ENCODE peak calls at places on chromosomes 3 and 15, in eight cellular contexts. B is SK-N-SH, W is neuronal stem cell, N is colonic mucosa, U is heart left ventricle, P is H9, Z is kidney, Y is suprapubic skin. F is an unnamed sample.

GRCh38 chr15:82986442-82986780 is 401 bp downstream of the RAMAC start:
- DNase-seq in B (no peak), W (no peak), N (no peak), U (no peak), P (no peak), Z (no peak), Y (no peak), F (no peak)

GRCh38 chr15:69321041-69321554 is 22.4 kb downstream of the PAQR5 start:
- DNase-seq in B (peak; percentile 64), W (no peak), N (peak; percentile 63), U (no peak), P (no peak), Z (no peak), Y (no peak), F (no peak)

GRCh38 chr3:179045719-179046402 is 25.7 kb downstream of the ZMAT3 start:
- DNase-seq in B (no peak), W (no peak), N (no peak), U (no peak), P (no peak), Z (no peak), Y (no peak), F (no peak)

GRCh38 chr15:25762015-25762662 is 101.0 kb downstream of the ATP10A start:
- DNase-seq in B (no peak), W (no peak), N (no peak), U (no peak), P (no peak), Z (no peak), Y (no peak), F (no peak)

GRCh38 chr3:106560451-106560966 is 691.7 kb upstream of the CBLB start:
- DNase-seq in B (no peak), W (no peak), N (no peak), U (no peak), P (no peak), Z (no peak), Y (no peak), F (no peak)

GRCh38 chr15:98147415-98147814 is 186.9 kb downstream of the ARRDC4 start:
- DNase-seq in B (no peak), W (no peak), N (no peak), U (no peak), P (no peak), Z (no peak), Y (no peak), F (no peak)

GRCh38 chr3:54790046-54790445 is 137.8 kb downstream of the LRTM1 start:
- DNase-seq in B (no peak), W (no peak), N (no peak), U (no peak), P (no peak), Z (no peak), Y (no peak), F (no peak)

GRCh38 chr3:56923546-56924224 is 121.9 kb upstream of the ARHGEF3 start:
- DNase-seq in B (no peak), W (no peak), N (peak; percentile 75), U (peak; percentile 71), P (no peak), Z (no peak), Y (no peak), F (peak; percentile 44)

GRCh38 chr3:195248281-195248680 is 22.7 kb downstream of the XXYLT1 start:
- DNase-seq in B (no peak), W (no peak), N (no peak), U (no peak), P (no peak), Z (no peak), Y (no peak), F (no peak)

GRCh38 chr3:195245531-195245951 is 25.4 kb downstream of the XXYLT1 start:
- DNase-seq in B (no peak), W (no peak), N (no peak), U (peak; percentile 3), P (no peak), Z (peak; percentile 35), Y (peak; percentile 63), F (peak; percentile 54)

GRCh38 chr3:195247086-195247862 is 23.7 kb downstream of the XXYLT1 start:
- DNase-seq in B (no peak), W (no peak), N (no peak), U (peak; percentile 6), P (no peak), Z (peak; percentile 43), Y (peak; percentile 66), F (no peak)

GRCh38 chr3:195247863-195248189 is 23.1 kb downstream of the XXYLT1 start:
- DNase-seq in B (no peak), W (no peak), N (no peak), U (peak; percentile 1), P (no peak), Z (no peak), Y (no peak), F (peak; percentile 19)

DNA sequence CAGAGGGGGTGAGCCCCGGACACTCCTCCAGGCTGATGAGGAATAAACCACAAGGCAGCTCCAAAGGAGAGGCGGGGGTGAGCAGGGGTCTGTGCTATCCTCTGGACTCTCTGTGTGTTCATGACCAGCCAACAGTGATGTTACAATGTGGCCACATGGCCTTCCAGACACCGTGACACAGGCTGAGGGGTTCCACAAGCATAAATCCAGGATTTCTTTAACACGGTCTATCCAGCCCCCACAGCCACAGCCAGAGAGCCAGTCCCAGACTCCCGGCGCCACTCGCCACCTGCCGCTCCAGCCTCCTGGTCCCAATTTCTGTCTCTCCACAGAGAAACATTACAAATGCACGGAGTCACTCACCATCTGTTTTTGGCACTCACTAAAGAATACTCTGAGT is 24.4 kb downstream of the XXYLT1 start:
- DNase-seq in B (no peak), W (no peak), N (no peak), U (peak; percentile 2), P (no peak), Z (peak; percentile 39), Y (peak; percentile 53), F (peak; percentile 43)
- H3K27ac ChIP-seq in B (no peak overlapping the region), W (no peak overlapping the region), N (no peak overlapping the region), U (no peak overlapping the region), P (no peak overlapping the region), Z (no peak overlapping the region), Y (no peak overlapping the region), F (no peak overlapping the region)

GRCh38 chr15:89137926-89138325 is 49.7 kb downstream of the ABHD2 start:
- DNase-seq in B (no peak), W (no peak), N (no peak), U (no peak), P (no peak), Z (no peak), Y (no peak), F (no peak)

GRCh38 chr15:89141885-89142284 is 53.6 kb downstream of the ABHD2 start:
- DNase-seq in B (no peak), W (no peak), N (no peak), U (no peak), P (no peak), Z (no peak), Y (no peak), F (no peak)

GRCh38 chr15:89138999-89139612 is 50.9 kb downstream of the ABHD2 start:
- DNase-seq in B (no peak), W (no peak), N (no peak), U (no peak), P (no peak), Z (no peak), Y (no peak), F (no peak)

GRCh38 chr15:89140595-89140994 is 52.3 kb downstream of the ABHD2 start:
- DNase-seq in B (no peak), W (no peak), N (no peak), U (no peak), P (no peak), Z (no peak), Y (no peak), F (no peak)

GRCh38 chr15:89139613-89140499 is 51.6 kb downstream of the ABHD2 start:
- DNase-seq in B (peak; percentile 22), W (no peak), N (no peak), U (peak; percentile 41), P (no peak), Z (no peak), Y (no peak), F (peak; percentile 75)
- H3K4me1 ChIP-seq in B (peaks cover 49% of the 10 kb centered on the region), W (no peaks in the 10 kb centered on the region), N (peaks cover 6% of the 10 kb centered on the region), U (peaks cover 87% of the 10 kb centered on the region), P (no peaks in the 10 kb centered on the region), Z (peaks cover 19% of the 10 kb centered on the region), Y (peaks cover 49% of the 10 kb centered on the region), F (peaks cover 68% of the 10 kb centered on the region)

GRCh38 chr15:31390029-31390428 is 63.4 kb downstream of the KLF13 start:
- DNase-seq in B (no peak), W (no peak), N (no peak), U (no peak), P (no peak), Z (no peak), Y (no peak), F (no peak)

GRCh38 chr15:31391687-31392671 is 65.3 kb downstream of the KLF13 start:
- DNase-seq in B (peak; percentile 90), W (peak; percentile 49), N (peak; percentile 90), U (peak; percentile 88), P (peak; percentile 66), Z (peak; percentile 96), Y (peak; percentile 96), F (peak; percentile 96)

GRCh38 chr15:31393441-31394091 is 66.9 kb downstream of the KLF13 start:
- DNase-seq in B (no peak), W (no peak), N (peak; percentile 27), U (peak; percentile 11), P (no peak), Z (peak; percentile 75), Y (no peak), F (no peak)

GRCh38 chr15:31390777-31391486 is 64.3 kb downstream of the KLF13 start:
- DNase-seq in B (no peak), W (no peak), N (peak; percentile 23), U (peak; percentile 15), P (no peak), Z (peak; percentile 75), Y (no peak), F (no peak)

DNA sequence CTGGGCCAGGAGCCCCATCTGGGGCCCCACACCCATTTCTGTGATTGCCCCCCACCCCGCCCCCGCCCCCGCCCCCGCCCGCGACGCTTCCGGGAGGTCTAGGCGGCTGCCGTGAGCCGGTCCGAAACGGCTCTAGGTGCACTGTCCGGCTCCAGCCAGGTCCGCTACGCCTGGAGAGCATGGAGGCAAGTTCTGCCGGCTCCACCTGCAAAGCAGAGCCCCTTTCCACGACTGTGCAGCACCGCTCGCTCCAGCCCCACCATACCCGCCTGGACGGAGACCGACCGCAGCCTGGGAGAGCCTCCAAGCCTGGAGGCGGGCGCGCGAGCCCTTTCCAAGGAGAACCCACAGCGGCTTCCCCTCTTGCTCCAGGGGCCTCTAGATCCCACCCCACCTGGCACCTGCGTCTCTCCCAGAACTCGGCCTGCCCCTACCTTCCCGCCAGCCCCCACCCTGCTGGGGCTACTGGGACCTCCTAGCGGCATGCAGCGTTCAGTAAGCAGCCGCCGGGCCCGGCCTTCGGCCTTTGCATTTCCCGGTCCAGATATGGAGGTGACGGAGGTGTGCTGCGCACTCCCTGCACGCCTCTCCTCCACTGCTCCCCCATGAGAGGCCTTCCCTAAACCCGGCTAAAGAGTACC is 66.2 kb downstream of the KLF13 start:
- DNase-seq in B (no peak), W (no peak), N (peak; percentile 52), U (peak; percentile 36), P (peak; percentile 37), Z (peak; percentile 87), Y (no peak), F (no peak)
- H3K27ac ChIP-seq in B (no peak overlapping the region), W (no peak overlapping the region), N (peak overlapping the region; percentile 85), U (peak overlapping the region; percentile 93), P (no peak overlapping the region), Z (peak overlapping the region; percentile 99), Y (peak overlapping the region; percentile 97), F (peak overlapping the region; percentile 99)

GRCh38 chr3:138442433-138442832 is 8.0 kb downstream of the ESYT3 start:
- DNase-seq in B (no peak), W (no peak), N (no peak), U (no peak), P (no peak), Z (no peak), Y (no peak), F (no peak)

GRCh38 chr3:138442996-138443395 is 8.6 kb downstream of the ESYT3 start:
- DNase-seq in B (no peak), W (no peak), N (no peak), U (no peak), P (no peak), Z (no peak), Y (no peak), F (no peak)

GRCh38 chr3:138440596-138440995 is 6.2 kb downstream of the ESYT3 start:
- DNase-seq in B (peak; percentile 7), W (no peak), N (no peak), U (no peak), P (no peak), Z (no peak), Y (no peak), F (no peak)

GRCh38 chr3:138441256-138441655 is 6.8 kb downstream of the ESYT3 start:
- DNase-seq in B (peak; percentile 11), W (no peak), N (no peak), U (no peak), P (no peak), Z (no peak), Y (no peak), F (peak; percentile 48)

DNA sequence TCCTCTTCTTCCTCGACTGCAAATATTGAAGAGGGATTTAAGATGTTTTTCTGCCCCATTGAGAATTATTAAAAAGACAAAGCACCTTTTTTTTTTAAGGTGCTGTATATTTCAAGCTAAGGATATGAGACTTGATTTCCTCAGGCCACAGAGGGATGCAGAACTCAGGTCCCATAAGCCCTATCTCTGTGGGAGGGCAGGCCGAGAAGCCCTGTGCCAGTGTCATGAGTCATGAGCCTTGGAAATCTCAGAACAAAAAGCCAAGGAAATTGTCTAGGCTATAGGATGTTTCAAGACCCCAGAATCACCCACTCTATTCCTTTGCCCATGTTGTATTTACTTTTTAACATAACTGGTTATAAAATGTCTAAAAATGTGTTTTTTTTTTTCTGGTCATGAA is 7.3 kb downstream of the ESYT3 start:
- DNase-seq in B (peak; percentile 7), W (no peak), N (no peak), U (no peak), P (no peak), Z (no peak), Y (no peak), F (no peak)
- H3K4me1 ChIP-seq in B (peaks cover 22% of the 10 kb centered on the region), W (peaks cover 18% of the 10 kb centered on the region), N (no peaks in the 10 kb centered on the region), U (peaks cover 3% of the 10 kb centered on the region), P (no peaks in the 10 kb centered on the region), Z (no peaks in the 10 kb centered on the region), Y (no peaks in the 10 kb centered on the region), F (no peaks in the 10 kb centered on the region)

F was measured in tibial artery.